ENCODE peak calls at places on chromosome 5, in five cellular contexts. H, O, M, K and A are unnamed samples.
A peak's percentile ranks its signal among the peaks of the same experiment; 100 is the strongest.

GRCh38 chr5:5699062-5699461 is 276.6 kb downstream of the ICE1 start:
- DNase-seq in M (no peak), O (no peak), K (no peak), H (no peak), A (no peak)

GRCh38 chr5:87752362-87752761 is 339.6 kb upstream of the CCNH start:
- DNase-seq in O (no peak), K (no peak), H (no peak), M (no peak), A (no peak)

GRCh38 chr5:178466342-178466741 is 123.9 kb downstream of the COL23A1 start:
- DNase-seq in M (no peak), K (no peak), H (no peak), O (no peak), A (no peak)

GRCh38 chr5:81191726-81192125 is 41.4 kb upstream of the CKMT2 start:
- DNase-seq in K (no peak), M (no peak), O (no peak), H (no peak), A (no peak)

GRCh38 chr5:177447066-177447610 is 524 bp downstream of the PRR7 start:
- DNase-seq in M (no peak), O (no peak), K (no peak), H (peak; percentile 59), A (peak; percentile 79)

GRCh38 chr5:21212026-21212425 is 1224.0 kb upstream of the CDH18 start:
- DNase-seq in K (no peak), M (no peak), H (no peak), O (no peak), A (no peak)

GRCh38 chr5:150278046-150278760 is 11.4 kb downstream of the CAMK2A start:
- DNase-seq in M (no peak), H (no peak), K (no peak), O (no peak), A (no peak)

GRCh38 chr5:59724482-59725392 is 168.8 kb downstream of the PDE4D start:
- DNase-seq in M (no peak), H (no peak), K (no peak), O (no peak), A (peak; percentile 28)

GRCh38 chr5:138803285-138803684 is 50.1 kb downstream of the CTNNA1 start:
- DNase-seq in K (no peak), O (no peak), H (no peak), M (no peak), A (no peak)

GRCh38 chr5:143182901-143183820 is 220.3 kb downstream of the NR3C1 start:
- DNase-seq in O (peak; percentile 47), K (peak; percentile 17), H (no peak), M (no peak), A (peak; percentile 56)

GRCh38 chr5:41707853-41708603 is 162.2 kb downstream of the OXCT1 start:
- DNase-seq in H (no peak), K (peak; percentile 36), O (no peak), M (peak; percentile 19), A (peak; percentile 34)

GRCh38 chr5:78706381-78706780 is 57.8 kb upstream of the LHFPL2 start:
- DNase-seq in K (no peak), H (no peak), O (no peak), M (no peak), A (no peak)